ENCODE peak calls at places on chromosomes 12 and 14, in eight cellular contexts. E is epithelial cell of esophagus; R is NCI-H2029 treated with DMSO at 0.1 percent for 48 hours; K is activated gamma-delta T cell; H is HEK293T; X is WERI-Rb-1; T is activated CD4-positive, alpha-beta T cell treated with anti-CD3 and anti-CD28 coated beads, Interleukin-2, amount 50 U/mL, for 24 hours; Y is stimulated activated CD4-positive, alpha-beta T cell treated with anti-CD3 and anti-CD28 coated beads, Interleukin-1b, Interleukin-23, amount 100 ng/mL, for 1 hour. P is an unnamed sample.

GRCh38 chr12:102406033-102406584 is 74.3 kb downstream of the IGF1 start:
- DNase-seq in H (no peak), K (no peak), X (no peak), E (peak; percentile 88), Y (no peak), R (peak; percentile 88), T (no peak), P (no peak)

GRCh38 chr12:7113389-7113871 is 4.4 kb upstream of the C1RL start:
- DNase-seq in T (peak; percentile 35), Y (no peak), K (no peak), R (peak; percentile 43), E (peak; percentile 45), H (peak; percentile 67), X (peak; percentile 39), P (no peak)

GRCh38 chr12:30796508-30796780 is 41.7 kb upstream of the CAPRIN2 start:
- DNase-seq in R (peak; percentile 4), X (peak; percentile 38), T (no peak), E (peak; percentile 34), H (peak; percentile 55), Y (no peak), K (no peak), P (no peak)

GRCh38 chr14:24813819-24814259 is 179.8 kb upstream of the GZMB start:
- DNase-seq in H (no peak), R (no peak), T (no peak), Y (no peak), E (no peak), K (no peak), X (no peak), P (no peak)

GRCh38 chr14:92534863-92535654 is 21.5 kb downstream of the RIN3 start:
- DNase-seq in Y (no peak), E (no peak), X (no peak), H (no peak), T (no peak), K (no peak), R (no peak), P (no peak)

GRCh38 chr14:64515053-64515452 is 10.5 kb downstream of the ZBTB1 start:
- DNase-seq in R (no peak), E (peak; percentile 28), Y (no peak), T (no peak), K (no peak), H (no peak), X (no peak), P (no peak)

GRCh38 chr14:74945261-74945851 is 10.0 kb downstream of the PGF start:
- DNase-seq in H (peak; percentile 67), K (no peak), Y (no peak), R (no peak), E (no peak), X (peak; percentile 70), T (no peak), P (no peak)

GRCh38 chr12:1670244-1670814 is 20.5 kb upstream of the ADIPOR2 start:
- DNase-seq in X (no peak), K (no peak), H (no peak), T (no peak), Y (no peak), E (no peak), R (no peak), P (no peak)

GRCh38 chr14:59199205-59199604 is 10.7 kb downstream of the DAAM1 start:
- DNase-seq in E (no peak), K (no peak), Y (no peak), T (no peak), H (no peak), R (no peak), X (peak; percentile 49), P (no peak)

GRCh38 chr14:71089974-71090373 is 182.7 kb downstream of the PCNX1 start:
- DNase-seq in Y (no peak), R (no peak), K (no peak), T (no peak), E (peak; percentile 15), X (no peak), H (no peak), P (no peak)